ENCODE peak calls at places on chromosomes 6 and 20, in seven cellular contexts. One of them, this sample, is unnamed.

GRCh38 chr6:52696418-52696817 is 25.5 kb downstream of the TMEM14A start:
- DNase-seq in CD8-positive, alpha-beta T cell: no peak
- DNase-seq in HepG2: no peak
- DNase-seq in AG09309: no peak
- DNase-seq in astrocyte of the spinal cord: no peak
- DNase-seq in upper lobe of left lung: no peak
- DNase-seq in GM12865: no peak
- DNase-seq in this sample: no peak

GRCh38 chr20:51463560-51463959 is 79.0 kb downstream of the NFATC2 start:
- DNase-seq in GM12865: no peak
- DNase-seq in upper lobe of left lung: no peak
- DNase-seq in CD8-positive, alpha-beta T cell: no peak
- DNase-seq in HepG2: no peak
- DNase-seq in astrocyte of the spinal cord: no peak
- DNase-seq in AG09309: no peak
- DNase-seq in this sample: no peak

GRCh38 chr6:135605278-135605790 is 107.8 kb upstream of the AHI1 start:
- DNase-seq in astrocyte of the spinal cord: no peak
- DNase-seq in CD8-positive, alpha-beta T cell: no peak
- DNase-seq in upper lobe of left lung: no peak
- DNase-seq in HepG2: no peak
- DNase-seq in GM12865: no peak
- DNase-seq in AG09309: no peak
- DNase-seq in this sample: no peak

GRCh38 chr6:41074692-41075436 is 2.1 kb downstream of the NFYA start:
- DNase-seq in upper lobe of left lung: peak; percentile 33
- DNase-seq in GM12865: no peak
- DNase-seq in AG09309: no peak
- DNase-seq in HepG2: peak; percentile 60
- DNase-seq in CD8-positive, alpha-beta T cell: no peak
- DNase-seq in astrocyte of the spinal cord: no peak
- DNase-seq in this sample: no peak

GRCh38 chr6:6285679-6286078 is 34.8 kb downstream of the F13A1 start:
- DNase-seq in AG09309: no peak
- DNase-seq in GM12865: no peak
- DNase-seq in HepG2: no peak
- DNase-seq in upper lobe of left lung: no peak
- DNase-seq in CD8-positive, alpha-beta T cell: no peak
- DNase-seq in astrocyte of the spinal cord: no peak
- DNase-seq in this sample: no peak

GRCh38 chr6:14671937-14672336 is 554.4 kb downstream of the CD83 start:
- DNase-seq in upper lobe of left lung: no peak
- DNase-seq in GM12865: no peak
- DNase-seq in CD8-positive, alpha-beta T cell: no peak
- DNase-seq in astrocyte of the spinal cord: no peak
- DNase-seq in AG09309: no peak
- DNase-seq in HepG2: no peak
- DNase-seq in this sample: no peak

GRCh38 chr6:16168121-16168520 is 39.2 kb downstream of the MYLIP start:
- DNase-seq in upper lobe of left lung: peak; percentile 70
- DNase-seq in GM12865: peak; percentile 38
- DNase-seq in astrocyte of the spinal cord: no peak
- DNase-seq in CD8-positive, alpha-beta T cell: no peak
- DNase-seq in HepG2: no peak
- DNase-seq in AG09309: no peak
- DNase-seq in this sample: no peak

GRCh38 chr6:79842382-79843040 is 104.8 kb downstream of the ELOVL4 start:
- DNase-seq in upper lobe of left lung: no peak
- DNase-seq in CD8-positive, alpha-beta T cell: no peak
- DNase-seq in HepG2: no peak
- DNase-seq in astrocyte of the spinal cord: no peak
- DNase-seq in GM12865: peak; percentile 13
- DNase-seq in AG09309: no peak
- DNase-seq in this sample: no peak

GRCh38 chr6:92231220-92231701 is 1188.1 kb downstream of the EPHA7 start:
- DNase-seq in astrocyte of the spinal cord: no peak
- DNase-seq in HepG2: no peak
- DNase-seq in GM12865: no peak
- DNase-seq in CD8-positive, alpha-beta T cell: no peak
- DNase-seq in upper lobe of left lung: no peak
- DNase-seq in AG09309: no peak
- DNase-seq in this sample: no peak

GRCh38 chr20:41160686-41161085 is 23.3 kb downstream of the PLCG1 start:
- DNase-seq in CD8-positive, alpha-beta T cell: no peak
- DNase-seq in AG09309: no peak
- DNase-seq in upper lobe of left lung: no peak
- DNase-seq in GM12865: no peak
- DNase-seq in HepG2: no peak
- DNase-seq in astrocyte of the spinal cord: no peak
- DNase-seq in this sample: no peak

GRCh38 chr6:124223596-124223995 is 419.9 kb downstream of the NKAIN2 start:
- DNase-seq in HepG2: no peak
- DNase-seq in CD8-positive, alpha-beta T cell: no peak
- DNase-seq in upper lobe of left lung: no peak
- DNase-seq in astrocyte of the spinal cord: peak; percentile 84
- DNase-seq in AG09309: no peak
- DNase-seq in GM12865: no peak
- DNase-seq in this sample: peak; percentile 40

GRCh38 chr6:150673720-150674361 is 74.2 kb downstream of the PLEKHG1 start:
- DNase-seq in upper lobe of left lung: no peak
- DNase-seq in AG09309: no peak
- DNase-seq in GM12865: no peak
- DNase-seq in HepG2: no peak
- DNase-seq in astrocyte of the spinal cord: no peak
- DNase-seq in CD8-positive, alpha-beta T cell: no peak
- DNase-seq in this sample: no peak

GRCh38 chr6:166237611-166238010 is 70.0 kb upstream of the TBXT start:
- DNase-seq in upper lobe of left lung: no peak
- DNase-seq in astrocyte of the spinal cord: no peak
- DNase-seq in HepG2: no peak
- DNase-seq in CD8-positive, alpha-beta T cell: no peak
- DNase-seq in GM12865: no peak
- DNase-seq in AG09309: peak; percentile 67
- DNase-seq in this sample: no peak

GRCh38 chr6:128491041-128491642 is 29.3 kb downstream of the PTPRK start:
- DNase-seq in astrocyte of the spinal cord: peak; percentile 50
- DNase-seq in upper lobe of left lung: no peak
- DNase-seq in AG09309: no peak
- DNase-seq in CD8-positive, alpha-beta T cell: no peak
- DNase-seq in GM12865: no peak
- DNase-seq in HepG2: peak; percentile 66
- DNase-seq in this sample: peak; percentile 68
- H3K4me3 ChIP-seq in astrocyte of the spinal cord: peak overlapping the region; percentile 44
- H3K4me3 ChIP-seq in upper lobe of left lung: peak overlapping the region; percentile 37
- H3K4me3 ChIP-seq in AG09309: no peak overlapping the region
- H3K4me3 ChIP-seq in CD8-positive, alpha-beta T cell: no peak overlapping the region
- H3K4me3 ChIP-seq in GM12865: no peak overlapping the region
- H3K4me3 ChIP-seq in HepG2: no peak overlapping the region
- H3K4me3 ChIP-seq in this sample: peak overlapping the region; percentile 41

GRCh38 chr20:36210561-36210960 is 25.7 kb upstream of the AAR2 start:
- DNase-seq in HepG2: no peak
- DNase-seq in upper lobe of left lung: no peak
- DNase-seq in GM12865: no peak
- DNase-seq in astrocyte of the spinal cord: no peak
- DNase-seq in CD8-positive, alpha-beta T cell: no peak
- DNase-seq in AG09309: no peak
- DNase-seq in this sample: no peak
- TF ChIP-seq CTCF in HepG2: peak; percentile 47
- TF ChIP-seq CTCF in upper lobe of left lung: no peak
- TF ChIP-seq CTCF in GM12865: no peak
- TF ChIP-seq CTCF in astrocyte of the spinal cord: peak; percentile 10
- TF ChIP-seq CTCF in CD8-positive, alpha-beta T cell: no peak
- TF ChIP-seq CTCF in AG09309: peak; percentile 23
- TF ChIP-seq CTCF in this sample: no peak

GRCh38 chr6:49462071-49462470 is 982 bp downstream of the MMUT start:
- DNase-seq in upper lobe of left lung: no peak
- DNase-seq in GM12865: no peak
- DNase-seq in HepG2: no peak
- DNase-seq in AG09309: no peak
- DNase-seq in CD8-positive, alpha-beta T cell: no peak
- DNase-seq in astrocyte of the spinal cord: no peak
- DNase-seq in this sample: no peak

GRCh38 chr6:49462927-49463611 is at the start of the genes CENPQ and MMUT:
- DNase-seq in GM12865: peak; percentile 93
- DNase-seq in HepG2: peak; percentile 98
- DNase-seq in CD8-positive, alpha-beta T cell: peak; percentile 89
- DNase-seq in astrocyte of the spinal cord: peak; percentile 93
- DNase-seq in upper lobe of left lung: peak; percentile 95
- DNase-seq in AG09309: peak; percentile 72
- DNase-seq in this sample: peak; percentile 89

GRCh38 chr6:49463612-49463967 is 420 bp downstream of the CENPQ start:
- DNase-seq in upper lobe of left lung: no peak
- DNase-seq in GM12865: no peak
- DNase-seq in CD8-positive, alpha-beta T cell: no peak
- DNase-seq in HepG2: no peak
- DNase-seq in AG09309: no peak
- DNase-seq in astrocyte of the spinal cord: no peak
- DNase-seq in this sample: no peak

GRCh38 chr6:49462599-49462926 is 490 bp downstream of the MMUT start:
- DNase-seq in GM12865: no peak
- DNase-seq in HepG2: no peak
- DNase-seq in AG09309: no peak
- DNase-seq in upper lobe of left lung: no peak
- DNase-seq in CD8-positive, alpha-beta T cell: no peak
- DNase-seq in astrocyte of the spinal cord: no peak
- DNase-seq in this sample: no peak

DNA sequence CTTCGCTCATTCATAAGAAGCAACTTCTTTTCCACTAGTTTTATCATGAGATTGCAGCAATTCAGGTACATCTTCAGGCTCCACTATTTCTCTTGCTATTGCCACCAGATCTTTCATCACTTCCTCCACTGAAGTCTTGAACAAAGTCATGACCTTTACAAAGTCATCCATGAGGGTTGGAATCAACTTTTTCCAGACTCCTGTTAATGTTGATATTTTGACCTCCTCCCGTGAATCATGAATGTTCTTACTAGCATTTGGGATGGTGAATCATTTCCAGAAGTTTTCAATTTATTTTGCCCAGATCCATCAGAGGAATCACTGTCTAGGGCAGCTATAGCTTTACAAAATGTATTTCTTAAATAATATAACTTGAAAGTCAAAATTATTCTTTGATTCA is 1.5 kb downstream of the CENPQ start:
- DNase-seq in CD8-positive, alpha-beta T cell: no peak
- DNase-seq in GM12865: no peak
- DNase-seq in upper lobe of left lung: no peak
- DNase-seq in HepG2: no peak
- DNase-seq in astrocyte of the spinal cord: no peak
- DNase-seq in AG09309: no peak
- DNase-seq in this sample: no peak
- H3K4me3 ChIP-seq in CD8-positive, alpha-beta T cell: no peak overlapping the region
- H3K4me3 ChIP-seq in GM12865: peak overlapping the region; percentile 85
- H3K4me3 ChIP-seq in upper lobe of left lung: no peak overlapping the region
- H3K4me3 ChIP-seq in HepG2: peak overlapping the region; percentile 83
- H3K4me3 ChIP-seq in astrocyte of the spinal cord: no peak overlapping the region
- H3K4me3 ChIP-seq in AG09309: no peak overlapping the region
- H3K4me3 ChIP-seq in this sample: no peak overlapping the region

GRCh38 chr6:155762649-155763048 is 307.0 kb upstream of the NOX3 start:
- DNase-seq in HepG2: no peak
- DNase-seq in AG09309: no peak
- DNase-seq in GM12865: no peak
- DNase-seq in CD8-positive, alpha-beta T cell: no peak
- DNase-seq in upper lobe of left lung: no peak
- DNase-seq in astrocyte of the spinal cord: no peak
- DNase-seq in this sample: no peak

GRCh38 chr6:155770856-155771255 is 315.2 kb upstream of the NOX3 start:
- DNase-seq in AG09309: no peak
- DNase-seq in astrocyte of the spinal cord: no peak
- DNase-seq in upper lobe of left lung: no peak
- DNase-seq in CD8-positive, alpha-beta T cell: no peak
- DNase-seq in HepG2: no peak
- DNase-seq in GM12865: no peak
- DNase-seq in this sample: no peak

GRCh38 chr6:155770313-155770712 is 314.7 kb upstream of the NOX3 start:
- DNase-seq in HepG2: no peak
- DNase-seq in astrocyte of the spinal cord: no peak
- DNase-seq in AG09309: no peak
- DNase-seq in upper lobe of left lung: no peak
- DNase-seq in GM12865: no peak
- DNase-seq in CD8-positive, alpha-beta T cell: no peak
- DNase-seq in this sample: no peak

DNA sequence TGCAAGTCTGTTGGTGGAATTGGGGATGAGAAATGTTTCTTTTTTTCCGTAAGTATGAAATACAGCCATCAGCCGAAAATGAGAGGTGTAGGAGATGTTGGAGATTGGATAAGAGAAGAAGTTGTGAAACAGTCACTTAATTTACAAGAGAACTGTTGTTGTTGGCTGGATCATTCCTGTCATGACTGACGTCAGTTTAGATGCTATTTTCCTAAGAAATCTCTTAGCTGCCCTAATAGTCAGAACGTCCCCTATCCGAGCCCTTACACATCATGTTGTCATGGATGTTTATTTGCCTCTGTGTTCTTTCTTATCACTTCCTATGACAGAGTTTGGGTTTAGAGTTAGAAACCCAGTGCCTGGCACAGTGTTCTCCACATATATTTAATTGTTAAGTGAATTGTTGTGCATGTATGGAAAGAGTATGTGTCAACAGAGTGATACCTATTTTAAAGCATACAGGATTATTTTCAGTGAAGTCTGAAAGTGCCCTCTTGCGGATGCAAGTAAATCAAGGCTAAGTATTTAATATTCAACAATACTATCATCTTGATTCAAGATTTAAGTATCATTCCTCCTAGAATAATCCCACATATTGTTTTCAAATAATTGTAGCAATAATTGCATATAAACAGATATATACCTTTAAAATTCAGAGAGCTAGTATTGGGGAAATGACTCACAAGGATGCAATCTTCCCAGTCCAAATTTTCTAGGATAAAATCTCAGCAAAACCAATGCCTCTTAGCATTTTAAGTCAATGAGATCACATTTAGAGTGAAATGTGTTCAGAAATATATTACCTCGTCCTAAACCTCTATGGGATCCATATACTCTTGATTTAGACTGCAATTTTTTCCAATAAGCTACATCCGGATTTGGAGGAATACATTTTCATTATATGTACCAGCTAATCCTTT is 309.9 kb upstream of the NOX3 start:
- DNase-seq in CD8-positive, alpha-beta T cell: no peak
- DNase-seq in HepG2: peak; percentile 12
- DNase-seq in upper lobe of left lung: no peak
- DNase-seq in AG09309: no peak
- DNase-seq in GM12865: no peak
- DNase-seq in astrocyte of the spinal cord: peak; percentile 49
- DNase-seq in this sample: no peak
- TF ChIP-seq CTCF in CD8-positive, alpha-beta T cell: no peak
- TF ChIP-seq CTCF in HepG2: peak; percentile 44
- TF ChIP-seq CTCF in upper lobe of left lung: no peak
- TF ChIP-seq CTCF in AG09309: no peak
- TF ChIP-seq CTCF in GM12865: no peak
- TF ChIP-seq CTCF in astrocyte of the spinal cord: no peak
- TF ChIP-seq CTCF in this sample: no peak

DNA sequence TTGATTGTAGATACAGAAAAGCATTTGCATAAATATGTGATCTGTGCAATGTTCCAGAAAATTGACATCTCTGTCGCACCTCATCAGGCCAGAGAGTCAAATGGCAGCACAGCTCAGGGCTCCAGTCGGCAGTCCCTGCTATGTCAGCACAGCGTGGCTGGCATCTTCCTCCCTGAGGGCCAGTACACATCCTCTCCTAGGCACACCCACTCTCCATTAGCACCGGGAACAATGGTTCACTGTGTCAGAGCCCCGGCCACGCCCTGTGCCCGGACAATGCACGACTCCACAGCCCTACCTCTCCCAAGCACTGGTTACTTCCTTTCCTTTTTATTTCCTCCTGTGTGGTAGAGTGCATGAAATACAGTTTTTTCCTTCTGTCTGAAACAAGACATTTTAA is 114.9 kb downstream of the FOXC1 start:
- DNase-seq in AG09309: no peak
- DNase-seq in CD8-positive, alpha-beta T cell: no peak
- DNase-seq in astrocyte of the spinal cord: no peak
- DNase-seq in upper lobe of left lung: peak; percentile 72
- DNase-seq in HepG2: no peak
- DNase-seq in GM12865: no peak
- DNase-seq in this sample: no peak
- H3K4me3 ChIP-seq in AG09309: no peak overlapping the region
- H3K4me3 ChIP-seq in CD8-positive, alpha-beta T cell: no peak overlapping the region
- H3K4me3 ChIP-seq in astrocyte of the spinal cord: no peak overlapping the region
- H3K4me3 ChIP-seq in upper lobe of left lung: no peak overlapping the region
- H3K4me3 ChIP-seq in HepG2: no peak overlapping the region
- H3K4me3 ChIP-seq in GM12865: no peak overlapping the region
- H3K4me3 ChIP-seq in this sample: no peak overlapping the region

This sample was measured in astrocyte of the cerebellum.